ENCODE peak calls at places on chromosomes 2 and 18, in eight cellular contexts. U is iPS DF 6.9; D is NCI-H1417 treated with DMSO at 0.1 percent for 48 hours; Y is stimulated activated CD4-positive, alpha-beta T cell treated with anti-CD3 and anti-CD28 coated beads, Interleukin-2, amount 100 ng/mL, for 4 hours; I is AG10803; M is PC-9; P is T-helper 1 cell; F is CD8-positive, alpha-beta T cell. Q is an unnamed sample.

GRCh38 chr2:12076810-12077209 is 330.4 kb downstream of the LPIN1 start:
- DNase-seq in U (no peak), D (no peak), Y (no peak), I (no peak), M (no peak), P (no peak), F (no peak), Q (no peak)

GRCh38 chr18:8942909-8943545 is 159.5 kb upstream of the NDUFV2 start:
- DNase-seq in U (no peak), D (no peak), Y (no peak), I (no peak), M (no peak), P (no peak), F (no peak), Q (no peak)

GRCh38 chr2:55357907-55358306 is 61.7 kb downstream of the CCDC88A start:
- DNase-seq in U (no peak), D (no peak), Y (no peak), I (peak), M (no peak), P (no peak), F (no peak), Q (no peak)

GRCh38 chr2:189997016-189997415 is 65.5 kb downstream of the MSTN start:
- DNase-seq in U (no peak), D (no peak), Y (no peak), I (no peak), M (no peak), P (no peak), F (no peak), Q (no peak)

GRCh38 chr18:12911025-12911927 is 27.2 kb upstream of the PTPN2 start:
- DNase-seq in U (no peak), D (no peak), Y (peak), I (peak), M (no peak), P (peak), F (peak), Q (no peak)

GRCh38 chr2:152507941-152508340 is 173.0 kb downstream of the FMNL2 start:
- DNase-seq in U (no peak), D (no peak), Y (no peak), I (no peak), M (no peak), P (no peak), F (no peak), Q (no peak)

GRCh38 chr2:61499060-61499459 is 28.2 kb upstream of the USP34 start:
- DNase-seq in U (no peak), D (no peak), Y (no peak), I (no peak), M (no peak), P (no peak), F (no peak), Q (no peak)

GRCh38 chr2:50607746-50608145 is 424.2 kb downstream of the NRXN1 start:
- DNase-seq in U (no peak), D (no peak), Y (no peak), I (no peak), M (no peak), P (no peak), F (no peak), Q (no peak)

GRCh38 chr2:99572380-99572779 is 82.6 kb upstream of the REV1 start:
- DNase-seq in U (no peak), D (no peak), Y (no peak), I (peak), M (no peak), P (no peak), F (no peak), Q (no peak)

GRCh38 chr2:181639686-181640085 is 17.2 kb downstream of the CERKL start:
- DNase-seq in U (no peak), D (no peak), Y (no peak), I (no peak), M (no peak), P (no peak), F (no peak), Q (no peak)

GRCh38 chr2:229612395-229612971 is 101.9 kb downstream of the DNER start:
- DNase-seq in U (no peak), D (no peak), Y (no peak), I (no peak), M (no peak), P (no peak), F (no peak), Q (no peak)

GRCh38 chr2:100397117-100397860 is 20.2 kb downstream of the CHST10 start:
- DNase-seq in U (no peak), D (no peak), Y (no peak), I (no peak), M (no peak), P (no peak), F (no peak), Q (no peak)

GRCh38 chr2:64326578-64327050 is 127.3 kb upstream of the LGALSL start:
- DNase-seq in U (no peak), D (no peak), Y (no peak), I (no peak), M (no peak), P (no peak), F (no peak), Q (no peak)

GRCh38 chr2:30866974-30867373 is 59.7 kb upstream of the CAPN13 start:
- DNase-seq in U (no peak), D (no peak), Y (no peak), I (no peak), M (no peak), P (no peak), F (no peak), Q (no peak)

GRCh38 chr2:180048256-180048655 is 41.2 kb upstream of the CWC22 start:
- DNase-seq in U (no peak), D (no peak), Y (no peak), I (no peak), M (no peak), P (no peak), F (no peak), Q (no peak)

GRCh38 chr2:26139269-26140183 is 33.4 kb upstream of the GAREM2 start:
- DNase-seq in U (no peak), D (no peak), Y (no peak), I (no peak), M (no peak), P (no peak), F (no peak), Q (no peak)

GRCh38 chr2:219090436-219090835 is 29.7 kb upstream of the IHH start:
- DNase-seq in U (no peak), D (no peak), Y (no peak), I (no peak), M (no peak), P (no peak), F (no peak), Q (no peak)

GRCh38 chr2:226300487-226300886 is 499.1 kb downstream of the IRS1 start:
- DNase-seq in U (no peak), D (no peak), Y (no peak), I (no peak), M (no peak), P (no peak), F (no peak), Q (no peak)

Q was measured in RWPE2.